ENCODE peak calls at places on chromosome 20, in seven cellular contexts. X, F, O, Q, W, C and I are unnamed samples.

GRCh38 chr20:3696200-3696599 is 14.4 kb upstream of the ADAM33 start:
- DNase-seq in O (no peak), X (no peak), F (no peak), C (no peak), W (no peak), Q (no peak), I (no peak)

GRCh38 chr20:33859157-33859695 is 48.1 kb downstream of the CHMP4B start:
- DNase-seq in Q (no peak), W (no peak), C (no peak), X (no peak), O (peak), F (no peak), I (no peak)

GRCh38 chr20:52410182-52410647 is 218.6 kb upstream of the ZFP64 start:
- DNase-seq in W (peak), X (no peak), C (peak), O (peak), Q (no peak), F (no peak), I (no peak)

GRCh38 chr20:63708301-63709148 is 686 bp downstream of the ZGPAT start:
- DNase-seq in F (no peak), X (peak), Q (peak), O (peak), W (no peak), C (no peak), I (no peak)

GRCh38 chr20:22607695-22608094 is 23.3 kb upstream of the FOXA2 start:
- DNase-seq in F (no peak), C (no peak), W (no peak), Q (no peak), O (no peak), X (no peak), I (no peak)

GRCh38 chr20:2521369-2522305 is 12.9 kb upstream of the ZNF343 start:
- DNase-seq in W (peak), Q (no peak), X (no peak), O (peak), C (no peak), F (no peak), I (peak)

GRCh38 chr20:32589256-32589655 is 4.1 kb upstream of the NOL4L start:
- DNase-seq in W (no peak), C (no peak), Q (no peak), F (no peak), O (no peak), X (no peak), I (no peak)

GRCh38 chr20:38173237-38174156 is 8.4 kb upstream of the TGM2 start:
- DNase-seq in O (no peak), W (peak), X (peak), F (no peak), C (peak), Q (no peak), I (no peak)

GRCh38 chr20:22555791-22556564 is 28.4 kb downstream of the FOXA2 start:
- DNase-seq in Q (no peak), O (no peak), F (peak), W (no peak), X (no peak), C (no peak), I (no peak)

GRCh38 chr20:17993546-17993945 is 24.7 kb downstream of the MGME1 start:
- DNase-seq in W (no peak), X (no peak), C (no peak), Q (no peak), F (no peak), O (no peak), I (no peak)

GRCh38 chr20:34994509-34995131 is 39.0 kb downstream of the MYH7B start:
- DNase-seq in W (no peak), C (no peak), X (no peak), F (no peak), O (no peak), Q (no peak), I (no peak)

GRCh38 chr20:23641936-23642751 is 4.4 kb upstream of the CST3 start:
- DNase-seq in X (peak), Q (no peak), C (peak), W (no peak), O (no peak), F (no peak), I (no peak)

GRCh38 chr20:33674294-33675126 is at the start of gene NECAB3:
- DNase-seq in X (peak), O (peak), F (peak), Q (peak), W (peak), C (no peak), I (peak)

GRCh38 chr20:6169251-6169650 is 46.4 kb upstream of the FERMT1 start:
- DNase-seq in F (no peak), Q (no peak), C (no peak), X (no peak), W (no peak), O (no peak), I (no peak)

GRCh38 chr20:10531848-10532247 is 96.7 kb downstream of the SLX4IP start:
- DNase-seq in F (no peak), W (no peak), Q (no peak), X (no peak), C (no peak), O (no peak), I (no peak)

GRCh38 chr20:53635189-53635588 is 41.5 kb upstream of the ZNF217 start:
- DNase-seq in Q (no peak), C (no peak), W (no peak), X (no peak), F (no peak), O (no peak), I (no peak)

GRCh38 chr20:21796059-21796458 is 90.6 kb downstream of the PAX1 start:
- DNase-seq in C (no peak), X (no peak), Q (no peak), F (no peak), O (no peak), W (no peak), I (no peak)

GRCh38 chr20:38863024-38863851 is 57.7 kb downstream of the PPP1R16B start:
- DNase-seq in F (no peak), X (no peak), C (no peak), O (peak), W (no peak), Q (peak), I (peak)

GRCh38 chr20:22815584-22815983 is 219.5 kb upstream of the SSTR4 start:
- DNase-seq in Q (no peak), W (no peak), X (no peak), C (no peak), O (no peak), F (no peak), I (no peak)

GRCh38 chr20:10521068-10521834 is 86.1 kb downstream of the SLX4IP start:
- DNase-seq in F (no peak), C (peak), W (no peak), Q (no peak), O (no peak), X (peak), I (no peak)

GRCh38 chr20:3051385-3052019 is 5.7 kb downstream of the MRPS26 start:
- DNase-seq in X (no peak), O (no peak), Q (no peak), C (no peak), W (no peak), F (no peak), I (no peak)

GRCh38 chr20:15895560-15896084 is 677.6 kb downstream of the KIF16B start:
- DNase-seq in Q (peak), W (no peak), C (no peak), F (no peak), X (no peak), O (no peak), I (no peak)

GRCh38 chr20:61044499-61044898 is 207.6 kb upstream of the CDH4 start:
- DNase-seq in X (no peak), Q (no peak), F (no peak), C (no peak), W (no peak), O (no peak), I (no peak)

GRCh38 chr20:10133532-10133931 is 85.1 kb upstream of the SNAP25 start:
- DNase-seq in C (no peak), F (no peak), Q (no peak), X (no peak), W (no peak), O (no peak), I (no peak)

GRCh38 chr20:39893013-39893685 is 795.9 kb downstream of the MAFB start:
- DNase-seq in W (no peak), X (no peak), C (no peak), F (no peak), Q (no peak), O (no peak), I (no peak)

GRCh38 chr20:49948809-49949507 is 12.8 kb downstream of the RNF114 start:
- DNase-seq in O (no peak), F (no peak), C (peak), Q (no peak), W (no peak), X (no peak), I (no peak)

GRCh38 chr20:64256282-64256947 is 867 bp downstream of the PCMTD2 start:
- DNase-seq in W (no peak), X (no peak), C (no peak), F (no peak), Q (peak), O (no peak), I (no peak)

GRCh38 chr20:45097485-45098095 is 3.3 kb downstream of the KCNS1 start:
- DNase-seq in F (no peak), C (no peak), X (no peak), Q (peak), O (peak), W (peak), I (peak)

GRCh38 chr20:49660912-49661311 is 52.8 kb downstream of the B4GALT5 start:
- DNase-seq in C (no peak), O (no peak), W (no peak), F (no peak), X (no peak), Q (no peak), I (no peak)

GRCh38 chr20:25197173-25197869 is 1.8 kb downstream of the ENTPD6 start:
- DNase-seq in X (no peak), O (peak), Q (peak), C (no peak), F (no peak), W (no peak), I (no peak)

GRCh38 chr20:59159091-59159821 is 4.4 kb upstream of the ZNF831 start:
- DNase-seq in O (peak), F (no peak), C (no peak), X (no peak), Q (no peak), W (no peak), I (no peak)

GRCh38 chr20:64090165-64090564 is 6.0 kb upstream of the LKAAEAR1 start:
- DNase-seq in W (no peak), O (no peak), Q (no peak), X (no peak), F (no peak), C (no peak), I (no peak)

GRCh38 chr20:32450484-32451061 is 92.4 kb downstream of the ASXL1 start:
- DNase-seq in W (no peak), F (no peak), Q (peak), O (no peak), X (no peak), C (no peak), I (no peak)

GRCh38 chr20:14724465-14724864 is 387.1 kb upstream of the FLRT3 start:
- DNase-seq in W (no peak), C (no peak), F (no peak), Q (no peak), O (no peak), X (no peak), I (no peak)